ENCODE peak calls at places on chromosome 7, in ten cellular contexts. N, Q, P, T, W, E, M, U, G and K are unnamed samples. For H3K36me3, the result is how much of the 10 kb centered on the place peaks cover.

GRCh38 chr7:29915481-29916215 is 74.0 kb downstream of the SCRN1 start:
- DNase-seq in N (no peak), U (no peak), E (peak), P (no peak), T (no peak), M (no peak), G (no peak), W (peak), Q (no peak), K (no peak)

GRCh38 chr7:105776068-105776790 is 100.2 kb downstream of the ATXN7L1 start:
- DNase-seq in W (peak), N (peak), M (peak), Q (peak), P (no peak), E (peak), U (peak), G (peak), T (no peak), K (no peak)

GRCh38 chr7:35375516-35375915 is 121.6 kb upstream of the TBX20 start:
- DNase-seq in U (no peak), Q (no peak), W (no peak), M (no peak), E (no peak), N (no peak), G (no peak), T (no peak), P (no peak), K (no peak)

GRCh38 chr7:108311446-108312168 is 144.6 kb downstream of the NRCAM start:
- DNase-seq in W (peak), M (no peak), G (no peak), U (no peak), E (peak), Q (no peak), N (no peak), T (no peak), P (no peak), K (peak)

GRCh38 chr7:79504607-79505389 is 51.3 kb upstream of the MAGI2 start:
- DNase-seq in E (peak), U (no peak), N (no peak), Q (peak), M (no peak), G (no peak), P (no peak), T (no peak), W (no peak), K (no peak)

GRCh38 chr7:92674379-92674778 is 84.2 kb upstream of the FAM133B start:
- DNase-seq in T (no peak), P (no peak), E (no peak), G (no peak), U (no peak), W (no peak), N (no peak), M (no peak), Q (no peak), K (peak)

GRCh38 chr7:23276381-23276780 is 22.8 kb upstream of the MALSU1 start:
- DNase-seq in P (no peak), T (peak), U (no peak), G (no peak), E (no peak), W (no peak), Q (peak), M (no peak), N (no peak), K (no peak)

GRCh38 chr7:115008465-115009114 is 86.7 kb downstream of the MDFIC start:
- DNase-seq in U (peak), E (peak), M (peak), T (peak), N (peak), P (no peak), W (no peak), G (peak), Q (no peak), K (peak)

GRCh38 chr7:158527902-158528502 is 59.6 kb downstream of the PTPRN2 start:
- DNase-seq in U (no peak), N (no peak), Q (no peak), G (no peak), M (no peak), E (no peak), T (no peak), P (no peak), W (no peak), K (no peak)

GRCh38 chr7:66140924-66141323 is 26.3 kb downstream of the CRCP start:
- DNase-seq in Q (peak), P (no peak), G (peak), U (peak), W (no peak), N (no peak), T (no peak), E (peak), M (peak), K (no peak)

GRCh38 chr7:157514306-157514705 is 177.5 kb downstream of the DNAJB6 start:
- DNase-seq in G (no peak), U (no peak), M (no peak), P (no peak), W (no peak), T (no peak), Q (no peak), N (peak), E (no peak), K (no peak)

GRCh38 chr7:23055582-23056178 is 41.8 kb upstream of the HYCC1 start:
- DNase-seq in G (no peak), W (no peak), N (no peak), E (peak), T (peak), P (peak), U (peak), M (peak), Q (peak), K (peak)

GRCh38 chr7:4215176-4215720 is 466.8 kb upstream of the FOXK1 start:
- DNase-seq in M (no peak), W (no peak), G (no peak), Q (no peak), T (no peak), U (no peak), E (no peak), N (no peak), P (no peak), K (no peak)

GRCh38 chr7:119572541-119572940 is 700.4 kb upstream of the KCND2 start:
- DNase-seq in P (no peak), M (no peak), G (no peak), U (no peak), W (no peak), T (no peak), Q (no peak), E (no peak), N (peak), K (no peak)

GRCh38 chr7:50479743-50480517 is 29.8 kb upstream of the FIGNL1 start:
- DNase-seq in E (no peak), U (no peak), W (no peak), T (no peak), N (peak), P (no peak), G (no peak), Q (no peak), M (no peak), K (no peak)

GRCh38 chr7:82032899-82033298 is 263.1 kb upstream of the HGF start:
- DNase-seq in G (no peak), N (no peak), Q (no peak), M (no peak), W (no peak), T (no peak), U (no peak), E (no peak), P (no peak), K (no peak)

GRCh38 chr7:18638594-18639452 is 143.3 kb downstream of the HDAC9 start:
- DNase-seq in G (no peak), Q (no peak), T (no peak), W (peak), M (no peak), U (no peak), N (no peak), E (peak), P (no peak), K (no peak)

GRCh38 chr7:134462337-134462925 is 3.5 kb upstream of the AKR1B1 start:
- DNase-seq in T (no peak), E (peak), U (no peak), M (no peak), G (no peak), W (peak), N (no peak), P (no peak), Q (no peak), K (no peak)

GRCh38 chr7:50727072-50727471 is 55.6 kb downstream of the GRB10 start:
- DNase-seq in U (no peak), P (no peak), M (no peak), Q (no peak), E (no peak), N (no peak), G (no peak), W (no peak), T (no peak), K (no peak)

GRCh38 chr7:43764807-43765491 is 6.5 kb downstream of the BLVRA start:
- DNase-seq in W (peak), N (no peak), M (no peak), T (no peak), U (no peak), Q (no peak), P (no peak), E (peak), G (no peak), K (no peak)

GRCh38 chr7:16712916-16713315 is 40.6 kb upstream of the TSPAN13 start:
- DNase-seq in W (peak), U (no peak), M (no peak), E (peak), Q (peak), G (no peak), P (no peak), N (no peak), T (no peak), K (no peak)

GRCh38 chr7:158004123-158004490 is 583.5 kb downstream of the PTPRN2 start:
- DNase-seq in P (no peak), M (no peak), N (no peak), W (no peak), Q (no peak), T (no peak), E (no peak), G (no peak), U (no peak), K (no peak)

GRCh38 chr7:134602921-134603394 is 43.7 kb upstream of the BPGM start:
- DNase-seq in G (no peak), U (peak), M (no peak), Q (no peak), P (no peak), T (peak), N (no peak), E (peak), W (no peak), K (no peak)

GRCh38 chr7:85025312-85025756 is 161.5 kb downstream of the SEMA3D start:
- DNase-seq in Q (no peak), N (no peak), W (no peak), U (peak), T (no peak), G (no peak), E (peak), P (no peak), M (peak), K (peak)

GRCh38 chr7:70178206-70178605 is 579.9 kb downstream of the AUTS2 start:
- DNase-seq in G (no peak), Q (no peak), W (no peak), T (no peak), P (no peak), U (no peak), N (no peak), E (no peak), M (no peak), K (no peak)

GRCh38 chr7:150968698-150969482 is 9.2 kb downstream of the KCNH2 start:
- DNase-seq in M (no peak), N (no peak), W (no peak), Q (peak), E (no peak), U (no peak), T (no peak), G (no peak), P (no peak), K (no peak)

GRCh38 chr7:66668677-66669076 is 40.0 kb downstream of the KCTD7 start:
- DNase-seq in T (no peak), N (no peak), U (no peak), E (no peak), P (no peak), G (no peak), Q (no peak), M (no peak), W (no peak), K (no peak)

GRCh38 chr7:50406935-50407334 is 43.2 kb downstream of the FIGNL1 start:
- DNase-seq in U (no peak), N (no peak), G (no peak), M (no peak), T (no peak), Q (no peak), P (no peak), W (no peak), E (no peak), K (no peak)

GRCh38 chr7:16986775-16987174 is 105.0 kb upstream of the AGR3 start:
- DNase-seq in G (no peak), N (no peak), Q (no peak), T (no peak), U (no peak), E (no peak), P (no peak), W (no peak), M (no peak), K (no peak)

DNA sequence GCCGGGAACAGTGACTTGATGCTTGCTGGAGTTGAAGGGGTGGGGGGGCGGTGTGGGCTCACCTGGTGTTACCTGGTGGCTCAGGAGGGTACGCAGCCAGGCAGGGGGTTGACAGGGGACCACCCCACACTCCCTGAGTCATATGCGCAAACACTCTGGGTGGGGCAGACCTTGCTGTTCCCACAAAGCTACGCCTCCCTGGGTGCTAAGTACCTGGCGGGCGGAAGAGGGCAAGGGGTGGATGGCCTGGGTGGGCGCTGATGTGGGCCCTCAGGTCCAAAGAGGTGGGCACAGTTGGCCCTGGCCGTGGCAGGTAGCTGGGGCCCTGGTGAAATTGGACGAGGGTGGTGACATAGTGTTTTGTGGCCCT is 13.9 kb downstream of the STX1A start:
- DNase-seq in E (no peak), Q (no peak), T (no peak), M (no peak), P (no peak), G (no peak), W (no peak), N (no peak), U (no peak), K (no peak)
- H3K36me3 ChIP-seq in E (under half), Q (under half), T (under half), M (under half), P (under half), G (under half), W (under half), N (under half), U (under half), K (under half)

DNA sequence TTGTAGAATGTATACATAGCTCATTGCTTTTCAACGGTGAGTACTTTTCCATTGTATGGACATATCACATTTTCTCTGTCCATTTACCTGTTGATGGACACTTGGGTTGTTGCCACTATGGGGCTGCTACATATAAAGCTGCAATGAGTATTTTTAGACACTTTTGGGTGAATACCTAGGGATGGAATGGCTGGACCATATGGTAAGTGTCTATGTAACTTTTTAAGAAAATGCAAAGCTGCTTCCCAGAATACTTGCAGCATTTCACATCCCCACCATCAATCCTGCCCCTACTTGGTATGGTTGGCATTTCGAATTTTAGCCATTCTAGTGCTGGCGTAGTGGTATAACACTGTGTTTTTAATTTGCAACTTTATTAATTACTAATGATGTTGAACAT is 274.6 kb downstream of the TNS3 start:
- DNase-seq in T (no peak), M (no peak), N (no peak), E (peak), U (no peak), Q (no peak), P (no peak), W (no peak), G (no peak), K (no peak)
- H3K36me3 ChIP-seq in T (under half), M (under half), N (under half), E (under half), U (under half), Q (under half), P (under half), W (under half), G (under half), K (under half)

DNA sequence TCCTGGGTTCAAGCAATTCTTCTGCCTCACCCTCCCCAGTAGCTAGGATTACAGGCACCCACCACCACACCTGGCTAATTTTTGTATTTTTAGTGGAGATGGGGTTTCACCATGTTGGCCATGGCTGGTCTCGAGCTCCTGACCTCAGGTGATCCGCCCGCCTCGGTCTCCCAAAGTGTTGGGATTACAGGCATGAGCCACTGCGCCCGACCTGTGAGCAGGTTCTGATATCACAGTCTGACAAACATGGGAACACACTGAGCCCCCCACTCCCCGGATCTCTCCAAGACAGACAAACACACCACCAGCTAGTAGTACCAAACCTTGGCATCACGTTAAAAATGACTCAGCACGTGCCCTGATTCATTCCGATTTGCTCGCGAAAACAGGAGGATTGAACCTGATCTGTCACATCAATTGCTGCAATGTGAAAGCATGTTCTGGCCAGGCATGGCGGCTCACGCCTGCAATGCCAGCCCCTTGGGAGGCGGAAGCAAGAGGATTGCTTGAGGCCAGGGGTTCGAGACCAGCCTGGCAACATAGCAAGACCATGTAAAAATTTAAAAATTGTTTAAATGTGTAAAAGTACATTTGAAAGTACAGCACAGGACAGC is 106.5 kb downstream of the SMURF1 start:
- DNase-seq in U (no peak), E (no peak), W (no peak), N (no peak), P (no peak), T (no peak), Q (no peak), M (no peak), G (no peak), K (no peak)
- H3K36me3 ChIP-seq in U (under half), E (half or more), W (under half), N (under half), P (half or more), T (half or more), Q (under half), M (under half), G (half or more), K (under half)

GRCh38 chr7:763762-764161 is 36.7 kb upstream of the PRKAR1B start:
- DNase-seq in T (no peak), U (no peak), M (no peak), E (no peak), N (no peak), W (no peak), Q (no peak), P (no peak), G (no peak), K (no peak)
- H3K36me3 ChIP-seq in T (half or more), U (under half), M (under half), E (under half), N (under half), W (under half), Q (under half), P (under half), G (half or more), K (under half)

DNA sequence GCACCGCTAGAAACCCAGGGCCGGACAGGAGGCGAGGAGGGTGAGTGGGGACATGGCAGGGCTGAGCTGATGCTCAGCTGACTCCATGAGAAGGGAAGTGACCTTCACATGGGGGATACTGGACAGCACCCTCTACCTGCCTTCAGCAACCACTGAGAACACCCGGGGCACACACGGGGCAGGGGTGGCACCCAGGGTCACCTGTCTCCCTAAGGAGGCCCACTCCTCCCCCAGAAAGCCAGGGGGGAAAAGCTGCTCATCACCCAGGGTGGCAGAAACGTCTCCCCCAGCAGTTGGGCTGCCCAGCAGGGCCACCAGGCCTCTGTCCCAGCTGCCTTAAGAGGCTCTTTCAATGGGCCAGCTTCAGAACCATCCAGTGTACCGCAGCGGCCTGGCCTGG is 159.7 kb downstream of the RNF216 start:
- DNase-seq in M (no peak), N (no peak), U (no peak), Q (no peak), G (no peak), P (no peak), W (no peak), T (no peak), E (no peak), K (no peak)
- H3K36me3 ChIP-seq in M (under half), N (under half), U (under half), Q (under half), G (half or more), P (under half), W (under half), T (half or more), E (under half), K (under half)

GRCh38 chr7:98970805-98971204 is 92.5 kb downstream of the TRRAP start:
- DNase-seq in W (no peak), Q (no peak), E (no peak), G (no peak), P (no peak), M (no peak), T (no peak), U (no peak), N (no peak), K (no peak)

GRCh38 chr7:98970031-98970615 is 91.8 kb downstream of the TRRAP start:
- DNase-seq in N (no peak), T (no peak), Q (no peak), U (no peak), W (no peak), M (no peak), E (no peak), G (no peak), P (no peak), K (no peak)

GRCh38 chr7:98974906-98975816 is 96.8 kb downstream of the TRRAP start:
- DNase-seq in N (no peak), Q (no peak), E (no peak), P (no peak), M (no peak), W (no peak), G (no peak), U (no peak), T (no peak), K (no peak)

GRCh38 chr7:98976396-98977185 is 98.3 kb downstream of the TRRAP start:
- DNase-seq in Q (no peak), E (no peak), W (no peak), T (no peak), U (no peak), M (no peak), N (no peak), G (no peak), P (no peak), K (no peak)

DNA sequence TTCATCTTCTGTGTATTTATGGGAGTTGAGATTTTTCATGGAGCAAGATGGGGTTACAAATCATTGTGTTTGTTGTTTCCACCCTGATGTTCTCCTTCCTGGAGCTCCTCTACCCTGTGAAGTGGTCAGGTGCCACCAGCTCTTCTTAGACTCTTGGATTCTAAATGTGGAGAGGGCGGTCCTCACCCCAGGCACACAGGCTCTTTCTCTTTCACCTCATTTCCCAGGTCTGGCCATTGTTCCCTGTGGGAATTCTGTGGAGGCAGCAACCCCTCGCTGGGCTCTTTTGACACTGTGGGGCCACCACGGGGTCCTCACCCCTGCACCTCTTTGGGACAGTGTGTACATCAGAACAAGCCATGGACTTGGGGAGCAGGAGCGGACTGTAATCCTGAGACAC is 95.9 kb downstream of the TRRAP start:
- DNase-seq in W (no peak), T (no peak), M (no peak), Q (no peak), G (no peak), U (no peak), E (no peak), P (no peak), N (no peak), K (no peak)
- H3K36me3 ChIP-seq in W (under half), T (half or more), M (half or more), Q (under half), G (half or more), U (under half), E (half or more), P (half or more), N (under half), K (half or more)

DNA sequence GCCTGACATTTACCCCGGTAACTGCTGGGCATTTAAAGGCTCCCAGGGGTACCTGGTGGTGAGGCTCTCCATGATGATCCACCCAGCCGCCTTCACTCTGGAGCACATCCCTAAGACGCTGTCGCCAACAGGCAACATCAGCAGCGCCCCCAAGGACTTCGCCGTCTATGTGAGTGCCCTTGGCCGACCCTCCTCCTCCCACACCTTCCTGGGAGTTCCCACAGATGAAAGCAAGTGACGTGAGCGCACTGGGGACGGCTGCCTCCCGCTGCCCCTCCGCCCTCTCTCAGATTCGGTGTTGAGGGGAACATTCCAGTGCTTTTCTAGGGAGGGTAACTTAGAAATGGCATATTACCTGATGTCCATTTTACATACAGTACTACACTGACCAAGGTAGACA is 7.0 kb upstream of the GET4 start:
- DNase-seq in W (no peak), E (no peak), G (no peak), T (no peak), Q (no peak), P (no peak), M (no peak), U (no peak), N (no peak), K (no peak)
- H3K36me3 ChIP-seq in W (under half), E (under half), G (half or more), T (half or more), Q (under half), P (under half), M (under half), U (under half), N (under half), K (under half)